ENCODE peak calls at places on chromosome 13, in five cellular contexts. One of them, this sample, is unnamed.

GRCh38 chr13:98947925-98948324 is 29.9 kb downstream of the DOCK9 start:
- DNase-seq in HepG2: no peak
- DNase-seq in A549: no peak
- DNase-seq in K562: no peak
- DNase-seq in GM12878: no peak
- DNase-seq in this sample: no peak

GRCh38 chr13:94706101-94706853 is 6.1 kb downstream of the SOX21 start:
- DNase-seq in HepG2: no peak
- DNase-seq in A549: no peak
- DNase-seq in K562: no peak
- DNase-seq in GM12878: no peak
- DNase-seq in this sample: no peak

GRCh38 chr13:86051134-86052103 is 252.2 kb upstream of the SLITRK6 start:
- DNase-seq in HepG2: no peak
- DNase-seq in A549: peak
- DNase-seq in K562: no peak
- DNase-seq in GM12878: no peak
- DNase-seq in this sample: no peak

GRCh38 chr13:113110048-113110851 is 4.7 kb downstream of the F7 start:
- DNase-seq in HepG2: no peak
- DNase-seq in A549: no peak
- DNase-seq in K562: no peak
- DNase-seq in GM12878: no peak
- DNase-seq in this sample: peak

GRCh38 chr13:99269627-99270252 is 11.6 kb upstream of the GPR18 start:
- DNase-seq in HepG2: peak
- DNase-seq in A549: peak
- DNase-seq in K562: peak
- DNase-seq in GM12878: no peak
- DNase-seq in this sample: no peak

GRCh38 chr13:20729633-20730585 is 26.4 kb downstream of the IL17D start:
- DNase-seq in HepG2: no peak
- DNase-seq in A549: no peak
- DNase-seq in K562: no peak
- DNase-seq in GM12878: no peak
- DNase-seq in this sample: no peak

GRCh38 chr13:64099994-64100393 is 2684.3 kb upstream of the PCDH20 start:
- DNase-seq in HepG2: no peak
- DNase-seq in A549: no peak
- DNase-seq in K562: no peak
- DNase-seq in GM12878: no peak
- DNase-seq in this sample: no peak

GRCh38 chr13:114027046-114027760 is 53.3 kb upstream of the C13orf46 start:
- DNase-seq in HepG2: no peak
- DNase-seq in A549: no peak
- DNase-seq in K562: no peak
- DNase-seq in GM12878: no peak
- DNase-seq in this sample: no peak

GRCh38 chr13:83940742-83941141 is 58.5 kb upstream of the SLITRK1 start:
- DNase-seq in HepG2: no peak
- DNase-seq in A549: no peak
- DNase-seq in K562: no peak
- DNase-seq in GM12878: no peak
- DNase-seq in this sample: no peak

GRCh38 chr13:93603043-93603442 is 376.4 kb downstream of the GPC6 start:
- DNase-seq in HepG2: no peak
- DNase-seq in A549: peak
- DNase-seq in K562: no peak
- DNase-seq in GM12878: no peak
- DNase-seq in this sample: no peak

GRCh38 chr13:44762946-44763345 is 186.8 kb upstream of the TSC22D1 start:
- DNase-seq in HepG2: no peak
- DNase-seq in A549: no peak
- DNase-seq in K562: no peak
- DNase-seq in GM12878: no peak
- DNase-seq in this sample: no peak

GRCh38 chr13:76029088-76029487 is 393.0 kb downstream of the LMO7 start:
- DNase-seq in HepG2: no peak
- DNase-seq in A549: no peak
- DNase-seq in K562: peak
- DNase-seq in GM12878: no peak
- DNase-seq in this sample: no peak

GRCh38 chr13:113917523-113918371 is 53.9 kb upstream of the GAS6 start:
- DNase-seq in HepG2: no peak
- DNase-seq in A549: no peak
- DNase-seq in K562: no peak
- DNase-seq in GM12878: no peak
- DNase-seq in this sample: peak

GRCh38 chr13:90717451-90717936 is 630.0 kb upstream of the MIR17HG start:
- DNase-seq in HepG2: no peak
- DNase-seq in A549: no peak
- DNase-seq in K562: no peak
- DNase-seq in GM12878: no peak
- DNase-seq in this sample: no peak

GRCh38 chr13:25037057-25037813 is 58.7 kb upstream of the PABPC3 start:
- DNase-seq in HepG2: peak
- DNase-seq in A549: peak
- DNase-seq in K562: peak
- DNase-seq in GM12878: no peak
- DNase-seq in this sample: peak

GRCh38 chr13:32126298-32126697 is 94.7 kb downstream of the FRY start:
- DNase-seq in HepG2: no peak
- DNase-seq in A549: no peak
- DNase-seq in K562: no peak
- DNase-seq in GM12878: no peak
- DNase-seq in this sample: no peak

GRCh38 chr13:28059214-28059613 is 41.2 kb downstream of the FLT3 start:
- DNase-seq in HepG2: peak
- DNase-seq in A549: peak
- DNase-seq in K562: peak
- DNase-seq in GM12878: no peak
- DNase-seq in this sample: peak
- TF ChIP-seq ESRRA in HepG2: no peak
- TF ChIP-seq ESRRA in A549: no peak
- TF ChIP-seq ESRRA in K562: no peak
- TF ChIP-seq ESRRA in GM12878: no peak
- TF ChIP-seq ESRRA in this sample: no peak

GRCh38 chr13:50521750-50522149 is 321.7 kb downstream of the DLEU7 start:
- DNase-seq in HepG2: peak
- DNase-seq in A549: no peak
- DNase-seq in K562: no peak
- DNase-seq in GM12878: no peak
- DNase-seq in this sample: no peak

GRCh38 chr13:50519866-50520265 is 323.6 kb downstream of the DLEU7 start:
- DNase-seq in HepG2: no peak
- DNase-seq in A549: no peak
- DNase-seq in K562: no peak
- DNase-seq in GM12878: no peak
- DNase-seq in this sample: no peak

GRCh38 chr13:50523307-50523706 is 320.2 kb downstream of the DLEU7 start:
- DNase-seq in HepG2: no peak
- DNase-seq in A549: no peak
- DNase-seq in K562: no peak
- DNase-seq in GM12878: no peak
- DNase-seq in this sample: no peak

GRCh38 chr13:50518791-50519201 is 324.7 kb downstream of the DLEU7 start:
- DNase-seq in HepG2: no peak
- DNase-seq in A549: no peak
- DNase-seq in K562: no peak
- DNase-seq in GM12878: no peak
- DNase-seq in this sample: no peak

GRCh38 chr13:50521191-50521590 is 322.3 kb downstream of the DLEU7 start:
- DNase-seq in HepG2: no peak
- DNase-seq in A549: no peak
- DNase-seq in K562: no peak
- DNase-seq in GM12878: no peak
- DNase-seq in this sample: no peak
- TF ChIP-seq ESRRA in HepG2: no peak
- TF ChIP-seq ESRRA in A549: no peak
- TF ChIP-seq ESRRA in K562: no peak
- TF ChIP-seq ESRRA in GM12878: no peak
- TF ChIP-seq ESRRA in this sample: no peak

DNA sequence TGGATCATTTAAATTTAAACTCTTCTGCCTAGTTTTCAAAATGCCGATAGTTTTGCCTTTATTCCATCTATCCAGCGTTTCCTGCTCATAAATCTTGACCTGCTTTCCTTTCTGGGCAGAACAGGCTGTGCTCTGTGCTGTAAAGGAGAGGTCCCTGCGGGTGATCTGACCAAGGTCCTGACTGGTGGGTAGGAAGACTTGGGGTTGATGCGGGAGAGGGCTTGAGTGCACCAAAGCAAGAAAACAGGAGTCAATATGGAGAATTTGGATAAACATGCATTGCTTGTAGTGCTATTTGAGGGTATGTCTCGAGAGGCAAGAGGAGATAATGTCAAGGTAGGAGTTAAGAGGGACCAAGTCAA is 533.6 kb downstream of the MYO16 start:
- DNase-seq in HepG2: no peak
- DNase-seq in A549: no peak
- DNase-seq in K562: no peak
- DNase-seq in GM12878: no peak
- DNase-seq in this sample: no peak
- TF ChIP-seq ESRRA in HepG2: no peak
- TF ChIP-seq ESRRA in A549: no peak
- TF ChIP-seq ESRRA in K562: no peak
- TF ChIP-seq ESRRA in GM12878: no peak
- TF ChIP-seq ESRRA in this sample: no peak

GRCh38 chr13:46101002-46101401 is 3.8 kb downstream of the CPB2 start:
- DNase-seq in HepG2: no peak
- DNase-seq in A549: no peak
- DNase-seq in K562: no peak
- DNase-seq in GM12878: no peak
- DNase-seq in this sample: no peak

GRCh38 chr13:46097663-46098062 is 7.2 kb downstream of the CPB2 start:
- DNase-seq in HepG2: no peak
- DNase-seq in A549: no peak
- DNase-seq in K562: no peak
- DNase-seq in GM12878: no peak
- DNase-seq in this sample: no peak

GRCh38 chr13:46094478-46094877 is 10.4 kb downstream of the CPB2 start:
- DNase-seq in HepG2: no peak
- DNase-seq in A549: no peak
- DNase-seq in K562: no peak
- DNase-seq in GM12878: no peak
- DNase-seq in this sample: no peak

GRCh38 chr13:46100191-46100877 is 4.5 kb downstream of the CPB2 start:
- DNase-seq in HepG2: no peak
- DNase-seq in A549: no peak
- DNase-seq in K562: peak
- DNase-seq in GM12878: no peak
- DNase-seq in this sample: no peak

GRCh38 chr13:46097015-46097414 is 7.8 kb downstream of the CPB2 start:
- DNase-seq in HepG2: no peak
- DNase-seq in A549: peak
- DNase-seq in K562: no peak
- DNase-seq in GM12878: no peak
- DNase-seq in this sample: no peak
- TF ChIP-seq ESRRA in HepG2: no peak
- TF ChIP-seq ESRRA in A549: no peak
- TF ChIP-seq ESRRA in K562: no peak
- TF ChIP-seq ESRRA in GM12878: no peak
- TF ChIP-seq ESRRA in this sample: no peak

DNA sequence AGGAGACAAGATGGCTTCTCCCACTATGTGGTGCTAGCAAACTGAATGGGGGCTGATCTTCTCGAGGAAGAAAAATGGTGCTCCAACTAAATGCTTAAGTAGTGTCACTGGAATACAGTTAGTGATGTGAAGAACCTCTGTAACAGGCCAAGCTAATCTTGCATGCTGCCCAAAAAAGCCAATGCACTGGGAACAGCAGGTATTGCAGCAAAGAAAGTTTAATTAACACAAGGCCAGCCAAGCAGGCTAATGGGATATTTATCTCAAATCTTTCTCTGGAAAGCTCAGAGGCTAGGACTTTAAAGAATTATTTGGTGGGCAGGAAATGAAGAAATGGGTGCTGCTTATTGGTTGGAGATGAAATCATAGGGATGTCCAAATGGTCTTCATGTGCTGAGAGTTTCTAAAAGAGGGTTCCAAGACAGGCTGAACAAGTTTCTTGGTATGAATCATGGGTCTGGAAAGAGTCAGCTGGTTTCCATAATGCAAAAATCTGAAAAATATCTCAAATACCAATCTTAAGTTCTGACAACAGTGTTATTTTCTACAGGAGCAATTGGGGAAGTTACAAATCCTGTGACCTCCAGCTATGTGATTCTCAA is 1550.5 kb downstream of the SLITRK5 start:
- DNase-seq in HepG2: no peak
- DNase-seq in A549: no peak
- DNase-seq in K562: no peak
- DNase-seq in GM12878: no peak
- DNase-seq in this sample: no peak
- TF ChIP-seq ESRRA in HepG2: no peak
- TF ChIP-seq ESRRA in A549: no peak
- TF ChIP-seq ESRRA in K562: no peak
- TF ChIP-seq ESRRA in GM12878: no peak
- TF ChIP-seq ESRRA in this sample: no peak

GRCh38 chr13:46010148-46010547 is 42.4 kb downstream of the ZC3H13 start:
- DNase-seq in HepG2: no peak
- DNase-seq in A549: peak
- DNase-seq in K562: peak
- DNase-seq in GM12878: no peak
- DNase-seq in this sample: no peak
- TF ChIP-seq ESRRA in HepG2: no peak
- TF ChIP-seq ESRRA in A549: no peak
- TF ChIP-seq ESRRA in K562: no peak
- TF ChIP-seq ESRRA in GM12878: no peak
- TF ChIP-seq ESRRA in this sample: no peak

GRCh38 chr13:30581582-30581981 is 36.1 kb upstream of the USPL1 start:
- DNase-seq in HepG2: peak
- DNase-seq in A549: peak
- DNase-seq in K562: peak
- DNase-seq in GM12878: no peak
- DNase-seq in this sample: no peak

GRCh38 chr13:30577381-30577780 is 40.3 kb upstream of the USPL1 start:
- DNase-seq in HepG2: peak
- DNase-seq in A549: peak
- DNase-seq in K562: peak
- DNase-seq in GM12878: peak
- DNase-seq in this sample: no peak

GRCh38 chr13:30580852-30581502 is 36.7 kb upstream of the USPL1 start:
- DNase-seq in HepG2: no peak
- DNase-seq in A549: peak
- DNase-seq in K562: no peak
- DNase-seq in GM12878: no peak
- DNase-seq in this sample: no peak

GRCh38 chr13:30572859-30573275 is 44.9 kb upstream of the USPL1 start:
- DNase-seq in HepG2: peak
- DNase-seq in A549: peak
- DNase-seq in K562: no peak
- DNase-seq in GM12878: peak
- DNase-seq in this sample: no peak

GRCh38 chr13:30576528-30576927 is 41.2 kb upstream of the USPL1 start:
- DNase-seq in HepG2: peak
- DNase-seq in A549: no peak
- DNase-seq in K562: peak
- DNase-seq in GM12878: no peak
- DNase-seq in this sample: no peak
- TF ChIP-seq ESRRA in HepG2: no peak
- TF ChIP-seq ESRRA in A549: no peak
- TF ChIP-seq ESRRA in K562: no peak
- TF ChIP-seq ESRRA in GM12878: no peak
- TF ChIP-seq ESRRA in this sample: no peak

GRCh38 chr13:62194371-62194770 is 778.7 kb upstream of the PCDH20 start:
- DNase-seq in HepG2: no peak
- DNase-seq in A549: no peak
- DNase-seq in K562: no peak
- DNase-seq in GM12878: no peak
- DNase-seq in this sample: no peak
- TF ChIP-seq ESRRA in HepG2: no peak
- TF ChIP-seq ESRRA in A549: no peak
- TF ChIP-seq ESRRA in K562: no peak
- TF ChIP-seq ESRRA in GM12878: no peak
- TF ChIP-seq ESRRA in this sample: no peak